ENCODE peak calls at places on chromosome 10, in four cellular contexts. R, M, K and I are unnamed samples.

GRCh38 chr10:11685787-11686218 is 56.4 kb upstream of the ECHDC3 start:
- DNase-seq in K (no peak), R (peak), M (peak), I (no peak)

GRCh38 chr10:57320416-57320815 is 947.3 kb downstream of the IPMK start:
- DNase-seq in M (no peak), R (no peak), K (no peak), I (no peak)

GRCh38 chr10:68330852-68331454 is 911 bp upstream of the HNRNPH3 start:
- DNase-seq in M (peak), K (no peak), R (peak), I (no peak)

GRCh38 chr10:88764110-88764509 is 4.3 kb downstream of the LIPN start:
- DNase-seq in M (no peak), R (no peak), K (no peak), I (no peak)

GRCh38 chr10:18409599-18410397 is 241.6 kb downstream of the NSUN6 start:
- DNase-seq in R (no peak), M (no peak), K (no peak), I (no peak)

GRCh38 chr10:79250259-79250658 is 97.0 kb upstream of the PPIF start:
- DNase-seq in K (no peak), R (peak), M (no peak), I (no peak)

GRCh38 chr10:24249829-24250415 is 41.0 kb downstream of the KIAA1217 start:
- DNase-seq in K (no peak), M (peak), R (no peak), I (no peak)

GRCh38 chr10:101096378-101096777 is 34.6 kb downstream of the KAZALD1 start:
- DNase-seq in K (no peak), M (no peak), R (no peak), I (no peak)

GRCh38 chr10:110802551-110803238 is 69.0 kb upstream of the PDCD4 start:
- DNase-seq in R (peak), K (peak), M (peak), I (no peak)

GRCh38 chr10:52542891-52543290 is 228.8 kb downstream of the DKK1 start:
- DNase-seq in M (peak), K (no peak), R (no peak), I (no peak)

GRCh38 chr10:89531359-89531758 is 4.0 kb downstream of the SLC16A12 start:
- DNase-seq in R (no peak), M (no peak), K (no peak), I (no peak)

GRCh38 chr10:103679096-103679790 is 176.1 kb downstream of the SH3PXD2A start:
- DNase-seq in R (peak), K (no peak), M (no peak), I (no peak)

GRCh38 chr10:74453151-74453550 is 302.1 kb downstream of the ADK start:
- DNase-seq in M (no peak), R (no peak), K (no peak), I (no peak)

GRCh38 chr10:94083662-94084323 is 90.1 kb downstream of the PLCE1 start:
- DNase-seq in K (no peak), M (no peak), R (no peak), I (no peak)

GRCh38 chr10:28503114-28503513 is 29.8 kb upstream of the WAC start:
- DNase-seq in K (peak), R (peak), M (peak), I (no peak)

GRCh38 chr10:30027057-30028005 is 32.1 kb downstream of the JCAD start:
- DNase-seq in R (peak), M (no peak), K (no peak), I (peak)

GRCh38 chr10:102422586-102423129 is 2.0 kb downstream of the FBXL15 start:
- DNase-seq in R (peak), K (no peak), M (peak), I (peak)

GRCh38 chr10:23869548-23869947 is 339.4 kb upstream of the KIAA1217 start:
- DNase-seq in K (no peak), R (no peak), M (no peak), I (no peak)

GRCh38 chr10:36608251-36608650 is 517.1 kb upstream of the ANKRD30A start:
- DNase-seq in K (no peak), M (no peak), R (no peak), I (no peak)

GRCh38 chr10:86711957-86712708 is 43.8 kb downstream of the LDB3 start:
- DNase-seq in M (no peak), R (no peak), K (no peak), I (peak)

GRCh38 chr10:47107226-47107625 is 192.8 kb upstream of the GDF10 start:
- DNase-seq in R (no peak), K (no peak), M (no peak), I (no peak)

GRCh38 chr10:63608511-63608910 is 87.3 kb downstream of the REEP3 start:
- DNase-seq in M (no peak), K (no peak), R (no peak), I (no peak)

GRCh38 chr10:71427246-71427645 is 30.5 kb downstream of the CDH23 start:
- DNase-seq in K (no peak), M (no peak), R (no peak), I (no peak)

GRCh38 chr10:71429304-71429703 is 32.6 kb downstream of the CDH23 start:
- DNase-seq in M (no peak), R (no peak), K (no peak), I (peak)

GRCh38 chr10:71431945-71432905 is 35.5 kb downstream of the CDH23 start:
- DNase-seq in R (no peak), K (no peak), M (no peak), I (no peak)

GRCh38 chr10:71431216-71431944 is 34.7 kb downstream of the CDH23 start:
- DNase-seq in M (no peak), K (no peak), R (no peak), I (no peak)

DNA sequence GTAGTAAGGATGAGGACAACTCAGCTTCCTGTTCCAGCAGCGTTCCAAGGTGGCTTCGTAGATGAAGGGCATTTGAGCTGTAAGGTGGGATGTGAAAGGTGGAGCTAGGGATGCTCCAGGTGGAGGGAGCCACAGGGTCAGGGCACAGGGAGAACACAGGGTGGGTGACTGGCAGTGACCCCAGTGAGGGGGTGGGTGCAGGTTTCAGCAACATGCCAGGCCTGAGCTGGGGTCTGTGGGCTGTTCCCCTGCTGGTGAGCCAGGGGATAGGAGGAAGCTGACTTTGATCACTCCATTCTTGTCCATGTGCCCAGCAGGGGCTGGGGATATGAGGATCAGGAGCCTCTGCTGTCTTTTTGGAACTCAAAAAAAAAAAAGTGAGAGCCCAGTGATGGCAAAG is 33.2 kb downstream of the CDH23 start:
- DNase-seq in M (no peak), R (no peak), K (no peak), I (peak)
- TF ChIP-seq CTCF in M (no peak), R (no peak), K (no peak), I (peak)

GRCh38 chr10:32205666-32206065 is 141.3 kb downstream of the EPC1 start:
- DNase-seq in R (no peak), M (no peak), K (no peak), I (no peak)

GRCh38 chr10:32210306-32211045 is 136.5 kb downstream of the EPC1 start:
- DNase-seq in R (peak), K (peak), M (peak), I (no peak)

GRCh38 chr10:32207544-32207943 is 139.4 kb downstream of the EPC1 start:
- DNase-seq in M (peak), K (no peak), R (peak), I (no peak)

DNA sequence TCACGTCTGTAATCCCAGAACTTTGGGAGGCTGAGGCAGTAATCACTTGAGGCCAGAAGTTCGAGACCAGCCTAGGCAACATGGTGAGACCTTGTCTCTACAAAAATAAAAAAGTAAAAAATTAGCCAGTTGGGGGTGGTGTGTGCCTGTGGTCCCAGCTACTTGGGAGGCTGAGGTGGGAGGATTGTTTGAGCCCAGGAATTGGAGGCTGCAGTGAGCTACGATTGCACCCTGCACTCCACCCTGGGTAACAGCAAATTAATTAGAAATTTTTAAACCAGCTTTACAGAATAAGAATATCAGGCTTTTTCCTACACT is 136.0 kb downstream of the EPC1 start:
- DNase-seq in K (no peak), M (no peak), R (no peak), I (no peak)
- TF ChIP-seq CTCF in K (no peak), M (no peak), R (no peak), I (no peak)

GRCh38 chr10:123142701-123143161 is 5.2 kb upstream of the HMX2 start:
- DNase-seq in K (no peak), R (no peak), M (no peak), I (no peak)

GRCh38 chr10:123140164-123140982 is 4.6 kb downstream of the HMX3 start:
- DNase-seq in K (no peak), R (no peak), M (no peak), I (no peak)

GRCh38 chr10:123143162-123143824 is 4.6 kb upstream of the HMX2 start:
- DNase-seq in R (no peak), M (no peak), K (no peak), I (no peak)

GRCh38 chr10:123140983-123141390 is 5.2 kb downstream of the HMX3 start:
- DNase-seq in K (no peak), R (no peak), M (no peak), I (no peak)

DNA sequence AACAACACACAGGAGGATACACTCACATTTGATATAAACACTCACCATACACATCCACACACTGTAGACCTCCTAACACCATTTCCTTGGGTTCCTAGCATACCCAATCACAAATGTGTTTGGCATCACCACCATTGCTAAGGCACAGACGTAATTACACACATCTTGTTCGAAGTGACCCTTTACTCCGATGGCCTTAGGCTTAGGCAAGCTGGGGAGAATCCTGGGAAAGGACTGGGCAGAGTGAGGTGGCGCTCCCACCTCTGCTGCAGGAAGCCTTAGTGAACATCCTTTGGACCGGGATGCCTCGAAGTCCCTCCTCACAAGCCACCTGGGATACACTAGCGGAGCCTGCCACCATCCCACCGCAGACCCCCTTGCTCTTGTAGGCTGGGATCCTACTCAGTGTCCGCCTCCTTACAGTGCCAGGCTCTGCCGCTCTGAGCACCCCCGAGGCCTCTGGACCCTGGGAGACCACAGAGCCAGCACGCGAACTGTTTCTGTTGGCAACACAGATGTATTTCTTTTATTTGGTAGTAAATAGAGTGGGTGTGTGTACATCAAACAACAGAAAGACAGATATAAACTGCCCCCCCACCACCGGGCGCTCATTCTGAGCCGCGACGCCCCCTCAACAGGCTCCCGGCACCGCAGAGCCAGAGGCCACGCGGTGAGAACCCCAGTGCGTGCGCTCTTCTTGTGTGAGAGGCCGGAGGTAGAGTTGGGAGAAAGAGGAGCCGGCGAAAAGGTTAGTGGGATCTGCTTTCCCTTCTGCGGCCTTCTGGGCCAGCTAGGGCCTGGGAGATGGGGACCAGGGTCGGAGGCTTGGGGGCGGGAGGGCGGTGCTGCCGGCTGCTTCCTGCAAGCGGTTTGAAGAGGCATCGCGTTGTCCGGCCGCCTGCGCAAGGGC is 5.9 kb upstream of the HMX2 start:
- DNase-seq in M (no peak), K (no peak), R (no peak), I (no peak)
- TF ChIP-seq CTCF in M (no peak), K (no peak), R (no peak), I (no peak)

GRCh38 chr10:43885842-43886241 is 237.2 kb upstream of the ZNF32 start:
- DNase-seq in R (no peak), K (no peak), M (no peak), I (no peak)
- TF ChIP-seq CTCF in R (no peak), K (no peak), M (no peak), I (no peak)

DNA sequence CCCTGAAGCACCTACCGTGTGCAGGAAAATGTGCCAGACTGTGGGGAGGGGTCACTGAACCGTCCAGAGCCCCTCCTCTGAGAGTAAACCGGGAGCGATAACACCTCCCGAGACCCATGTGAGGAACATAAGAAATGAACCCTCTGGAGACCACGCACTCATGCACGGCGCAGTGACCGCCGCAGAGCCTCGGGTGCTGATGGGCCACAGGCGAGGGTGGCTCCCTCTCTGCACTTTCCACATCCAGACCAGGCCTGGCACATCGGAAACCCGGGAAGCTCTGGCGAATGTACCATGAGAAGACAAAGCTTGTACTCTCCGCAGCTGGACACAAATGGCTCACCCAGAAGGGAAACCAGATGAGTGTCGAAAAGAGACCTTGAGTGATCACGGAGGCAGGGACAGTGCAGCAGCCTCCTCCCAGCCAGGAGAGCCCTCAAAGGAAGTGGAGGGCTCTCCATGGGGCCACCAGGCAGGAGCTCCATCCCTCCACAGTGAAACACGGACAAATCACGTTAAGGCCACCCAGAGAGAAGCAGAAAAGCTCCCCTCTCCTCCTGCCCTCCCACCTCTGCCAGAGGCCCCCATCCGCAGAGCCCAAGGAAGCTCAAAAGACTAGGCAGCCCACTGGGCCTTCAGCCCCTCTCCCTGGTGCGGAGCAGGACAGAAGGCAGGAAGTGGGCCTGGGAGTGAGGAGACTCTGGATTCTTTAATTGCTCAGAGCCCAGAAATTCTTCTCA is 178.1 kb upstream of the PPP2R2D start:
- DNase-seq in M (no peak), K (no peak), R (no peak), I (peak)
- TF ChIP-seq CTCF in M (no peak), K (no peak), R (no peak), I (no peak)

GRCh38 chr10:122422266-122422980 is 32.0 kb upstream of the ARMS2 start:
- DNase-seq in K (no peak), R (no peak), M (peak), I (no peak)

GRCh38 chr10:122427280-122427679 is 27.2 kb upstream of the ARMS2 start:
- DNase-seq in R (no peak), M (no peak), K (no peak), I (no peak)

GRCh38 chr10:122421747-122422146 is 32.7 kb upstream of the ARMS2 start:
- DNase-seq in K (no peak), M (no peak), R (no peak), I (no peak)

GRCh38 chr10:122424059-122424458 is 30.4 kb upstream of the ARMS2 start:
- DNase-seq in K (no peak), M (no peak), R (no peak), I (no peak)

GRCh38 chr10:122426834-122427233 is 27.6 kb upstream of the ARMS2 start:
- DNase-seq in K (no peak), R (no peak), M (no peak), I (no peak)
- TF ChIP-seq CTCF in K (no peak), R (no peak), M (no peak), I (no peak)